ENCODE peak calls at places on chromosome 4, in ten cellular contexts. Y is fibroblast of lung, C is GM12878, U is stomach, P is astrocyte, Q is mucosa of descending colon, R is body of pancreas, E is mesendoderm, V is colonic mucosa, T is upper lobe of right lung. F is an unnamed sample.
A peak's percentile ranks its signal among the peaks of the same experiment; 100 is the strongest.

GRCh38 chr4:1105662-1106061 is 7.7 kb downstream of the RNF212 start:
- DNase-seq in Y (no peak), C (no peak), U (no peak), P (no peak), Q (no peak), R (no peak), E (peak; percentile 36), V (no peak), T (no peak), F (no peak)

GRCh38 chr4:604131-604530 is 21.2 kb upstream of the PDE6B start:
- DNase-seq in Y (no peak), C (no peak), U (no peak), P (no peak), Q (no peak), R (no peak), E (no peak), V (no peak), T (no peak), F (no peak)

GRCh38 chr4:117429061-117429460 is 343.7 kb upstream of the TRAM1L1 start:
- DNase-seq in Y (no peak), C (no peak), U (no peak), P (no peak), Q (no peak), R (no peak), E (peak; percentile 18), V (no peak), T (no peak), F (no peak)

GRCh38 chr4:52996261-52997131 is 134.4 kb downstream of the RASL11B start:
- DNase-seq in Y (peak; percentile 87), C (no peak), U (no peak), P (peak; percentile 61), Q (no peak), R (peak; percentile 58), E (no peak), V (no peak), T (no peak), F (no peak)

GRCh38 chr4:99593781-99594636 is 19.4 kb downstream of the MTTP start:
- DNase-seq in Y (no peak), C (no peak), U (no peak), P (no peak), Q (no peak), R (no peak), E (no peak), V (no peak), T (no peak), F (no peak)

GRCh38 chr4:52751349-52751911 is at the start of gene ERVMER34-1:
- DNase-seq in Y (peak; percentile 14), C (no peak), U (peak; percentile 83), P (peak; percentile 8), Q (peak; percentile 67), R (peak; percentile 79), E (peak; percentile 86), V (peak; percentile 79), T (peak; percentile 88), F (peak; percentile 80)

GRCh38 chr4:686371-687040 is 2.4 kb downstream of the SLC49A3 start:
- DNase-seq in Y (no peak), C (no peak), U (no peak), P (no peak), Q (peak; percentile 66), R (no peak), E (no peak), V (no peak), T (peak; percentile 67), F (no peak)

GRCh38 chr4:139913995-139914394 is 240.0 kb downstream of the MAML3 start:
- DNase-seq in Y (peak; percentile 76), C (no peak), U (no peak), P (peak; percentile 78), Q (no peak), R (no peak), E (no peak), V (no peak), T (no peak), F (no peak)

GRCh38 chr4:113618205-113618604 is 143.3 kb downstream of the CAMK2D start:
- DNase-seq in Y (no peak), C (no peak), U (no peak), P (no peak), Q (no peak), R (no peak), E (no peak), V (no peak), T (no peak), F (no peak)

GRCh38 chr4:113621633-113622032 is 139.9 kb downstream of the CAMK2D start:
- DNase-seq in Y (no peak), C (no peak), U (no peak), P (no peak), Q (no peak), R (no peak), E (no peak), V (no peak), T (no peak), F (no peak)

GRCh38 chr4:113617195-113617594 is 144.3 kb downstream of the CAMK2D start:
- DNase-seq in Y (no peak), C (no peak), U (no peak), P (no peak), Q (no peak), R (no peak), E (no peak), V (no peak), T (no peak), F (no peak)

GRCh38 chr4:113623274-113623894 is 138.2 kb downstream of the CAMK2D start:
- DNase-seq in Y (no peak), C (no peak), U (no peak), P (peak; percentile 50), Q (no peak), R (no peak), E (no peak), V (no peak), T (no peak), F (no peak)

DNA sequence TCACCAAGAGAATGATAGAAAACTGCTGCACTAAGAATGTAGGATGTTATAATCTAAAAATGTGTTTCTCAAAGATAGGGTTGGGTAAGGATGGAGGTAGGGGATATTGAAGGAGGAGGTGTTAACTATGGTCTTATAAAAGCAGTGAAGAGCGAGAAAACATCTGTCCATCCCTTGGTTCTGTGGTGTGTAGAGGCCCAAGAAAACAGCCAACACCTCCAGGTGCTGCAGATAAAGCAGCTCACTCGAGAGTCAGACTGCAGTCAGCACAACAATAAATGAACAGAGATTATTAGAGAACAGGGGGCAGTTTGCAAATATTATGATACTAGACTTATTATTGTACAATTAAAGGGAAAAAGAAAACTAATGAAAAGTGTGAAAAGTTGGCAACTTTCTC is 141.5 kb downstream of the CAMK2D start:
- DNase-seq in Y (no peak), C (no peak), U (no peak), P (no peak), Q (no peak), R (no peak), E (no peak), V (no peak), T (no peak), F (no peak)
- H3K4me1 ChIP-seq in Y (no peaks in the 10 kb centered on the region), C (peaks cover 4% of the 10 kb centered on the region), U (peaks cover 23% of the 10 kb centered on the region), P (no peaks in the 10 kb centered on the region), Q (no peaks in the 10 kb centered on the region), R (peaks cover 35% of the 10 kb centered on the region), E (no peaks in the 10 kb centered on the region), V (no peaks in the 10 kb centered on the region), T (peaks cover 16% of the 10 kb centered on the region), F (no peaks in the 10 kb centered on the region)

GRCh38 chr4:47474799-47475198 is 10.3 kb upstream of the ATP10D start:
- DNase-seq in Y (no peak), C (no peak), U (no peak), P (no peak), Q (no peak), R (no peak), E (no peak), V (no peak), T (no peak), F (no peak)

GRCh38 chr4:47473351-47473750 is 9.8 kb upstream of the COMMD8 start:
- DNase-seq in Y (no peak), C (no peak), U (no peak), P (no peak), Q (no peak), R (no peak), E (no peak), V (no peak), T (no peak), F (no peak)

GRCh38 chr4:47478799-47479198 is 6.3 kb upstream of the ATP10D start:
- DNase-seq in Y (no peak), C (no peak), U (no peak), P (no peak), Q (no peak), R (no peak), E (no peak), V (no peak), T (no peak), F (no peak)

GRCh38 chr4:47471591-47471990 is 8.1 kb upstream of the COMMD8 start:
- DNase-seq in Y (no peak), C (no peak), U (no peak), P (no peak), Q (no peak), R (no peak), E (no peak), V (no peak), T (no peak), F (no peak)

DNA sequence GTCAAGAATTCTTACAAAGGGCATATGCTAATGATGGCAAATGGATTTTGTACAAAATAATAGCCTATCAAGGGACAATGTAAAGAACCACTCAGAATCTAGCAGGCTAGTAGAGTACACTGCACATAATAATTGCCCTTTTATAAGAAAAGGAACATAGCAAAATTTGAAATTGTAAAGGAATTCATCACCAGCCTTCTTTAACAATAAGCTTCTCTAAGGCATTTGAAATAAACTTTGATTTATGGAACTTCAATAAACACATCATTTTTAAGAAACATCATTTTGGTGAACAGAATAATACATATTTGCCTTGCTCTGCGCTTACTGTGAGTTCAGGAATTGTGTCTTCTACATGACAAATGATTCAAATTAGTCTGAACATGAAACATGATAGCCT is 9.7 kb upstream of the ATP10D start:
- DNase-seq in Y (no peak), C (no peak), U (no peak), P (no peak), Q (no peak), R (no peak), E (no peak), V (no peak), T (no peak), F (no peak)
- H3K4me3 ChIP-seq in Y (no peak overlapping the region), C (no peak overlapping the region), U (no peak overlapping the region), P (no peak overlapping the region), Q (no peak overlapping the region), R (no peak overlapping the region), E (no peak overlapping the region), V (no peak overlapping the region), T (no peak overlapping the region), F (no peak overlapping the region)

DNA sequence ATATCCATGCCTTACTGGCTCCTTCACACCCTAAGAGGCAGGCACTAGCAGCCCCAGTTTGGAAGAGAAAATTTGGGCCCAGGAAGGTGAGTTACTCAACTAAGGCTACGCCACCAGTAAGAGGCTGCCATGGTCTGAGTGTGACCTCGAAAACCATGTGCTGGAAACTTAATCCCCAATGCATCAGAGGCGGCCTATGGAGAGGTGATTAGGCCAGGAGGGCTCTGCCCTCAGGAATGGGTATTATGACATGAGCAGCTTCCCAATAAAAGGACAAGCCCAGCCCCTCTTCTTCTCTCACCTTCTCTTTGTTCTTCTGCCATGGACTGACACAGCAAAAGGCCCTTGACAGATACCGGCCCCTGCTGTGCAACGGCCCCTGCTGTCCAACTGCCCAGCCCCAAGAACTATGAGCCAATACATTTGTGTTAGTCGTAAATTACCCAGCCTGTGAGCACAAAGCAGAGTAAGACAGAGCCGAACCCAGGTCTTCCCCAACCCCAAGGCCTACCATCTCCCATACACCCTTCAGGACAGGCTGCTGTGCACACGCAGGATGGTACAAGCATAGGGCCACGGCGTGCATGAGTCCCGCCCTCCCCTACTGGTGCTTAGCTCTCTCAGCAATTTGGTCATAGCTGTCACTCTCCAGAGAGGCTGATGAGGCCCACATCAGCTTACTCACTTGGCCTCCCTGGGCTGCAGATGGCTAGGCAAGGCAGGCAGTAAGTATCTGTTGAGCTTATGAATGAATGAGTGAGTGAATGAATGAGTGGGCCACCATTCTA is 14.2 kb downstream of the WDR1 start:
- DNase-seq in Y (no peak), C (no peak), U (no peak), P (no peak), Q (no peak), R (no peak), E (no peak), V (no peak), T (no peak), F (no peak)
- H3K4me1 ChIP-seq in Y (peaks cover 43% of the 10 kb centered on the region), C (peaks cover 7% of the 10 kb centered on the region), U (peaks cover 99% of the 10 kb centered on the region), P (peaks cover 78% of the 10 kb centered on the region), Q (peaks cover 34% of the 10 kb centered on the region), R (peaks cover 7% of the 10 kb centered on the region), E (no peaks in the 10 kb centered on the region), V (peaks cover 10% of the 10 kb centered on the region), T (peaks cover 54% of the 10 kb centered on the region), F (peaks cover 61% of the 10 kb centered on the region)

GRCh38 chr4:153260553-153261306 is 56.5 kb downstream of the TRIM2 start:
- DNase-seq in Y (peak; percentile 39), C (no peak), U (no peak), P (no peak), Q (no peak), R (no peak), E (peak; percentile 30), V (peak; percentile 61), T (no peak), F (no peak)

GRCh38 chr4:153260152-153260551 is 55.9 kb downstream of the TRIM2 start:
- DNase-seq in Y (no peak), C (no peak), U (no peak), P (no peak), Q (no peak), R (no peak), E (peak; percentile 76), V (no peak), T (no peak), F (no peak)

GRCh38 chr4:153257966-153258365 is 53.7 kb downstream of the TRIM2 start:
- DNase-seq in Y (no peak), C (no peak), U (no peak), P (no peak), Q (no peak), R (no peak), E (peak; percentile 74), V (no peak), T (no peak), F (no peak)

GRCh38 chr4:153258750-153259149 is 54.5 kb downstream of the TRIM2 start:
- DNase-seq in Y (no peak), C (no peak), U (no peak), P (no peak), Q (no peak), R (no peak), E (no peak), V (no peak), T (no peak), F (no peak)

DNA sequence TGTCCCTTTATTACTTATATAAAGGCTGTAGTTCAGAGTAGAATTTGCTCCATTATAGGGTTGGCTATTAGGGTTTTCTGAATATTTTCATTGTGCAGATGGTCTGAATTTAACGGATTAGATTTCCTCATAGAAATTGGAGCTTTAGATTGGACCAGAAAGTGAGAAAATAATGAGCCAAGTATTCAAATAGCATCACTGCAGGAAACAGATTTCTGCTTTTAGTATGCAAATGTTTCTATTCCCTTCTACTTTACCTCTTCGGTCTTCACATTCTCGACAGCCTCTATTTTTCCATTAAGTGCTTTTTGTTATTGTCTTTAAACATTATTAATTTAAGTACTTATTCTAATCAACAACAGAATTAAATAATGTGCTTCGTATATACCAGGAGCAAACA is 55.4 kb downstream of the TRIM2 start:
- DNase-seq in Y (no peak), C (no peak), U (no peak), P (no peak), Q (no peak), R (no peak), E (no peak), V (no peak), T (no peak), F (no peak)
- H3K4me3 ChIP-seq in Y (no peak overlapping the region), C (no peak overlapping the region), U (no peak overlapping the region), P (no peak overlapping the region), Q (no peak overlapping the region), R (no peak overlapping the region), E (no peak overlapping the region), V (no peak overlapping the region), T (no peak overlapping the region), F (no peak overlapping the region)

F was measured in lower lobe of right lung.